ENCODE peak calls at places on chromosomes 16 and 17, in four cellular contexts. E is mammary epithelial cell, S is hepatocyte, J is GM13977. O is an unnamed sample.

GRCh38 chr16:86321491-86321890 is 188.8 kb upstream of the FOXF1 start:
- DNase-seq in E (no peak), S (no peak), J (no peak), O (no peak)

GRCh38 chr17:17780941-17781590 is 55.7 kb downstream of the SREBF1 start:
- DNase-seq in E (no peak), S (peak; percentile 84), J (no peak), O (peak; percentile 95)

GRCh38 chr17:21687136-21687953 is 5.0 kb upstream of the KCNJ18 start:
- DNase-seq in E (no peak), S (no peak), J (no peak), O (no peak)

GRCh38 chr16:57235128-57236092 is 9.6 kb upstream of the ARL2BP start:
- DNase-seq in E (no peak), S (peak; percentile 38), J (no peak), O (no peak)

GRCh38 chr16:49378816-49379215 is 5.2 kb downstream of the C16orf78 start:
- DNase-seq in E (no peak), S (no peak), J (no peak), O (no peak)

GRCh38 chr16:56549744-56550385 is 15.0 kb upstream of the MT4 start:
- DNase-seq in E (peak; percentile 69), S (no peak), J (no peak), O (no peak)

GRCh38 chr16:4414187-4414909 is 2.0 kb downstream of the CORO7 start:
- DNase-seq in E (no peak), S (no peak), J (peak; percentile 95), O (no peak)

GRCh38 chr16:21997693-21998480 is 3.0 kb downstream of the PDZD9 start:
- DNase-seq in E (no peak), S (peak; percentile 24), J (no peak), O (no peak)

GRCh38 chr16:66382171-66382965 is 15.9 kb downstream of the CDH5 start:
- DNase-seq in E (peak; percentile 87), S (no peak), J (no peak), O (peak; percentile 54)

GRCh38 chr16:3028716-3029319 is 5.0 kb downstream of the THOC6 start:
- DNase-seq in E (no peak), S (no peak), J (no peak), O (no peak)

GRCh38 chr17:32383926-32384434 is 34.0 kb downstream of the ZNF207 start:
- DNase-seq in E (no peak), S (no peak), J (no peak), O (no peak)

GRCh38 chr16:12086861-12087260 is 110.3 kb downstream of the SNX29 start:
- DNase-seq in E (no peak), S (no peak), J (no peak), O (no peak)

GRCh38 chr16:86668136-86668535 is 89.8 kb downstream of the FOXL1 start:
- DNase-seq in E (peak; percentile 23), S (peak; percentile 25), J (no peak), O (peak; percentile 57)

GRCh38 chr17:61235821-61236197 is 163.8 kb upstream of the TBX2 start:
- DNase-seq in E (peak; percentile 38), S (peak; percentile 48), J (no peak), O (no peak)

GRCh38 chr16:2026461-2027023 is at the start of gene NHERF2:
- DNase-seq in E (no peak), S (peak; percentile 77), J (peak; percentile 71), O (no peak)

GRCh38 chr16:11560701-11561439 is 25.8 kb downstream of the LITAF start:
- DNase-seq in E (peak; percentile 92), S (peak; percentile 21), J (no peak), O (no peak)

GRCh38 chr17:50062323-50063243 is 6.7 kb downstream of the ITGA3 start:
- DNase-seq in E (peak; percentile 99), S (no peak), J (no peak), O (no peak)

GRCh38 chr17:63425478-63425877 is 20.6 kb downstream of the CYB561 start:
- DNase-seq in E (peak; percentile 58), S (peak; percentile 91), J (peak; percentile 83), O (peak; percentile 85)

GRCh38 chr16:68259421-68259820 is 4.9 kb upstream of the SLC7A6 start:
- DNase-seq in E (no peak), S (no peak), J (no peak), O (no peak)

GRCh38 chr17:77721823-77722160 is 236.7 kb upstream of the TNRC6C start:
- DNase-seq in E (no peak), S (no peak), J (peak; percentile 4), O (peak; percentile 40)

DNA sequence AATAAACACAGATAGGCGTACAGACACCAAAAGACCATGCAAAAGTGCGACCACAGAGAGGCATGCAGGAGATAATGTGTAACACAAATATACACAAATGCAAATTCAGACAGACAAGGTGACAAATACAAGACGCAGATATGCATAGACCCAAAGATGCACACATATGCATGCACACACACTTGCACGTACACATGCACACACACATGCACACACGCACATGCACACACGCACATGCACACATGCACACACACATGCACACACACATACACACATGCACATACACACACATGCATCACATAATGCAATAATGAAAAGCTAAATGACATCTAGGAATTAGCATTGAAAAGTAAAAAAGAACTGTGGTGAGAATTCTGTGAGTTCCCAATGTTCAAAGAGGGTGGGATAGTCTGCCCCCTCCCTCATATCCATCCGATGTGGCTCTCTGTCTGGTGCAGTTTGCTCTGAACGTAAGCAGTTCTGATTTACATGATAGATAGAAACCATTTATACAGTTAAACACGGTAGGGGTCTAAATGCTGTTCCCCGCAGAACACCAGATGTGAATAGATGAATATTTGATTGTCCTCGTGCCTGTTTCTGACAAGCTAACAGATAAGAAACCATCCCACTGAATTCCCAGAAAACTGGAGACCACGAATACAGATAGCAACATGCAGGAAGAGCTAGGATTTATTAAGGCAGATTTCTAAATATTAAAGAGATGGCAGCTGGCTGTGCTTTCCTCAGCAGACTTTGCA is 186.2 kb downstream of the TMEM114 start:
- DNase-seq in E (no peak), S (no peak), J (no peak), O (no peak)
- TF ChIP-seq CTCF in E (no peak), S (no peak), J (no peak), O (no peak)

GRCh38 chr17:12993631-12994030 is 24.2 kb downstream of the ELAC2 start:
- DNase-seq in E (no peak), S (no peak), J (no peak), O (no peak)
- TF ChIP-seq CTCF in E (no peak), S (no peak), J (no peak), O (no peak)

DNA sequence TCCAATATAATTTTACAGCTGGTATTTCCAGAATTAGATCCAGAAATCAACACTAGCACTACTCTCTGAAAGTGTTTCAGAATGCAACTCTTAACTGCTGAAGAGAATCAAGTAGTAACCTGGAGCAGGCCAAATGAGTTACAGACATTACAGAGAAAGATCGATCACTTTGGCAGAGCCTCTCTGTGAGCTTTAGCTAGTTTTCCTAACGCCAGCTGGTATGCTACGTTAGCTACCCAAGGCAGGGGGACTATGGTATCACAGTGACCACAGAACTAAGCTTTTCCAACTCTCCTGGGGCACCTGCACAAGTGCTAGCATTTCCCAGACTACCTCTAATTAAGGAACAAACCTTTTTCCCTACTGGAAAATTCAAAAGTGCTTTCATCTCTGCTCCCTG is 30.4 kb downstream of the TRAF4 start:
- DNase-seq in E (no peak), S (no peak), J (no peak), O (no peak)
- TF ChIP-seq CTCF in E (no peak), S (no peak), J (no peak), O (no peak)

GRCh38 chr17:75457047-75457654 is 716 bp downstream of the TMEM94 start:
- DNase-seq in E (peak; percentile 15), S (peak; percentile 71), J (peak; percentile 24), O (peak; percentile 87)
- TF ChIP-seq CTCF in E (no peak), S (no peak), J (no peak), O (no peak)

DNA sequence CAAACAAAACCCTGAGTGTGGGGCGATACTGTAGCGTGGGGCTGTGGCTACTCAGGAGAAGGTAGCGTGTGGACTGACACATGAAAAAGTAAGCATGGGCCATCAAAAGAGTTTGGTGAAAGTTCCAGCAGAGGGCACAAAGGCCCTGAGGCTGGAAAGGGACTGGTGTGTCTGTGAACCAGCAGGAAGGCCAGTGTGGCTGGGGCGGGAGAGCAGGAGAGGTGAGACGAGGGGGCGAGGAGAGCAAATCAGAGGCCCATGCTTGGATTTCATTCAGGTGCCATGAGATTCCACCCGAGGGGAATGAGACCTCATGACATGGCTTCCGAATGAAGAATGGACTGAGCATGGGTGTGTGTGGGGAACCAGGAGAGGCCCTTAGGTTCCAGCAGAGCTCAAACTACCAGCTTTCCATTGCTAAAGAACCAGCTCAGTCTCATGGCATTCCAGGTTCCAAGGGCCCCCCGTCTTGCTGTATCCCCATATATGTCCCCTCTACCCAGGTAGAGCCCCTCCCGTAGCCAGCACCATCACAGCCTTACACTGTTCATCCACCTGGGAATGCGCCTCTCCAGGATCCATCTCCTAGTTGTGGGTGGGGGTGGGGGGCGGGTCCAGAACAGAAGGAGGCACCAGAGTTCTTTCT is 31.1 kb downstream of the TRPV2 start:
- DNase-seq in E (no peak), S (no peak), J (no peak), O (peak; percentile 78)
- TF ChIP-seq CTCF in E (no peak), S (no peak), J (no peak), O (peak; percentile 40)